ENCODE peak calls at places on chromosome 21, in ten cellular contexts. V is neural progenitor cell, Z is fibroblast of lung, G is trophoblast cell, A is mammary epithelial cell, U is prostate gland, B is pancreas, Y is upper lobe of right lung, W is body of pancreas, M is sigmoid colon. L is an unnamed sample. For H3K9me3 and H3K27me3, the result is how much of the 10 kb centered on the place peaks cover.

GRCh38 chr21:37605006-37605405 is 238.4 kb downstream of the DYRK1A start:
- DNase-seq in B (no peak), G (no peak), Y (no peak), M (no peak), W (no peak), V (no peak), U (no peak), Z (no peak), A (no peak), L (no peak)

GRCh38 chr21:40056031-40056430 is 188.8 kb downstream of the PCP4 start:
- DNase-seq in B (no peak), G (no peak), V (no peak), W (no peak), U (no peak), Y (no peak), A (no peak), Z (no peak), M (no peak), L (no peak)

GRCh38 chr21:14603202-14603601 is 57.1 kb upstream of the SAMSN1 start:
- DNase-seq in W (no peak), U (no peak), A (peak), Z (peak), Y (no peak), V (no peak), B (no peak), G (no peak), M (no peak), L (no peak)

GRCh38 chr21:41153443-41153842 is 14.5 kb upstream of the BACE2 start:
- DNase-seq in W (no peak), M (no peak), U (no peak), Z (no peak), G (no peak), Y (no peak), B (no peak), A (no peak), V (no peak), L (no peak)

GRCh38 chr21:38712076-38712475 is 93.7 kb upstream of the ETS2 start:
- DNase-seq in V (peak), G (no peak), B (no peak), A (peak), U (peak), W (no peak), M (no peak), Y (no peak), Z (peak), L (no peak)

GRCh38 chr21:41168391-41169257 is 664 bp downstream of the BACE2 start:
- DNase-seq in G (peak), V (peak), B (peak), Z (peak), M (peak), W (peak), Y (peak), U (peak), A (peak), L (peak)

GRCh38 chr21:40680311-40680710 is 166.6 kb downstream of the DSCAM start:
- DNase-seq in A (no peak), Y (no peak), B (no peak), U (no peak), W (no peak), V (peak), G (no peak), M (no peak), Z (no peak), L (no peak)

GRCh38 chr21:19807231-19807630 is 1191.0 kb upstream of the NCAM2 start:
- DNase-seq in B (no peak), U (no peak), W (no peak), G (no peak), Z (peak), V (no peak), M (no peak), A (no peak), Y (no peak), L (no peak)

GRCh38 chr21:14864211-14865021 is 200.4 kb downstream of the NRIP1 start:
- DNase-seq in Y (peak), G (peak), Z (peak), B (peak), V (peak), W (peak), U (peak), M (peak), A (peak), L (peak)

GRCh38 chr21:37041706-37042271 is 31.1 kb downstream of the PIGP start:
- DNase-seq in Y (no peak), Z (no peak), B (no peak), U (no peak), W (no peak), A (no peak), G (no peak), M (no peak), V (peak), L (peak)

GRCh38 chr21:36478207-36478701 is 1.7 kb downstream of the CLDN14 start:
- DNase-seq in W (no peak), A (peak), U (no peak), Z (peak), G (peak), V (no peak), Y (no peak), B (no peak), M (no peak), L (no peak)

GRCh38 chr21:39159342-39160063 is 23.7 kb downstream of the PSMG1 start:
- DNase-seq in B (no peak), M (no peak), Y (no peak), U (no peak), Z (peak), A (no peak), V (no peak), W (no peak), G (no peak), L (peak)

GRCh38 chr21:25911730-25912401 is 177.1 kb downstream of the GABPA start:
- DNase-seq in V (no peak), B (peak), Z (no peak), G (no peak), W (peak), M (no peak), U (no peak), Y (no peak), A (no peak), L (peak)

GRCh38 chr21:37668462-37669239 is 247.6 kb downstream of the KCNJ6 start:
- DNase-seq in V (no peak), Y (no peak), W (no peak), U (no peak), G (no peak), A (no peak), M (no peak), B (no peak), Z (no peak), L (no peak)

GRCh38 chr21:38354231-38354630 is 97.4 kb downstream of the KCNJ15 start:
- DNase-seq in W (no peak), B (no peak), G (no peak), U (no peak), A (no peak), Z (no peak), M (no peak), Y (no peak), V (no peak), L (peak)

GRCh38 chr21:25818156-25818950 is 83.6 kb downstream of the GABPA start:
- DNase-seq in M (no peak), G (no peak), W (no peak), U (no peak), Z (no peak), V (peak), A (no peak), Y (no peak), B (no peak), L (no peak)

GRCh38 chr21:18142639-18143038 is 102.0 kb upstream of the CHODL start:
- DNase-seq in A (no peak), V (no peak), U (no peak), Y (no peak), G (no peak), B (no peak), M (no peak), Z (no peak), W (no peak), L (no peak)

GRCh38 chr21:14744368-14744767 is 198.3 kb upstream of the SAMSN1 start:
- DNase-seq in A (no peak), M (no peak), U (no peak), B (no peak), Y (no peak), G (no peak), W (no peak), Z (no peak), V (no peak), L (no peak)

GRCh38 chr21:31908106-31909031 is 35.5 kb downstream of the HUNK start:
- DNase-seq in W (peak), M (no peak), Z (no peak), G (peak), B (peak), V (peak), A (no peak), U (peak), Y (no peak), L (peak)

GRCh38 chr21:30104246-30104645 is 62.4 kb downstream of the CLDN17 start:
- DNase-seq in M (no peak), Y (no peak), U (no peak), Z (no peak), W (no peak), G (peak), A (peak), V (no peak), B (no peak), L (no peak)
- H3K9me3 ChIP-seq in M (under half), Y (under half), U (under half), Z (under half), W (under half), G (under half), A (under half), V (under half), B (under half), L (under half)

GRCh38 chr21:42781150-42781980 is 98.0 kb downstream of the WDR4 start:
- DNase-seq in V (peak), B (peak), Y (peak), Z (no peak), G (peak), A (peak), W (peak), M (no peak), U (peak), L (peak)
- H3K4me3 ChIP-seq in V (peak), B (peak), Y (peak), Z (no peak), G (no peak), A (peak), W (no peak), M (peak), U (peak), L (peak)

DNA sequence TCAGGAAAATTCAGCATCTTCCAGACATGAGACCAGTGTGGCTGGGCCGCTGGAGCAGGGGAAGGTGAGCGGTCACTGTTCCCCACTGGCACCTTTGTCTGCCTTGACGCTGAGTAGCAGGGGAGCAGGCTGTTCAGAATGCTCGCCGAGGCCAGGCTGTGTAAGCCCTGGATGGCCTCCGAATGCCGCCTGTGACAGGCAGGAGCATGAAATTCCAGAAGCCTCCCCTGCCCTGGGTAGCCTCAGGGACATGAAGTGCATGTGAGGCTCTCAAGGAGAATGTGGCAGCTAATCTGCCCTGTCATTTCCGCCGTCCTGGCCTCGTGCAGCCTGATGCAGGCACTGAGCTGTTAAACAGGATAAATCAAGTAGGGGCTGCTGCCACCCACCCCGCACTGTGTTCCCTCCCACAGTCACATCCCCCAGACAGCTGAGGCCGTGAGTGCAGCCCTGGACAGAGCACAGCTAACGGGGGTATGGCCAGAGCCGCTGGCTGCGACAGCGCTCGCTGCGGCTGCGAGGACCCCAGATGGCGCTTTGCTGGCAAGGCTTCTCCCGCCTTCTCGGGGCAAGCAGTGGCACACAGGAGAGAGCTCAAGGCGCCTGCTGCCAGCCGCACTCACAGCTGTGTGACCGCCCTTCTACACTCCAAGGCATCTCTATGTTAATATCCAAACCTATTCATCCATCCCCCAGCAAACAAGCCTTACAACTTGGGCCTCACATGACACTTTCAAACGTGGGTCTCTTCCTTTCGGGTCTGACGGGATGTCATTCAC is 105.0 kb upstream of the COL6A1 start:
- DNase-seq in Z (peak), M (peak), W (no peak), Y (peak), V (peak), B (no peak), A (no peak), U (no peak), G (no peak), L (peak)
- H3K27me3 ChIP-seq in Z (under half), M (under half), W (under half), Y (under half), V (under half), B (under half), A (under half), U (under half), G (under half), L (under half)

GRCh38 chr21:9737871-9738520 is 783.4 kb upstream of the TPTE start:
- DNase-seq in U (no peak), B (no peak), V (no peak), Y (no peak), A (no peak), M (no peak), G (no peak), Z (no peak), W (no peak), L (no peak)
- H3K9me3 ChIP-seq in U (under half), B (under half), V (half or more), Y (under half), A (half or more), M (under half), G (under half), Z (under half), W (under half), L (under half)

DNA sequence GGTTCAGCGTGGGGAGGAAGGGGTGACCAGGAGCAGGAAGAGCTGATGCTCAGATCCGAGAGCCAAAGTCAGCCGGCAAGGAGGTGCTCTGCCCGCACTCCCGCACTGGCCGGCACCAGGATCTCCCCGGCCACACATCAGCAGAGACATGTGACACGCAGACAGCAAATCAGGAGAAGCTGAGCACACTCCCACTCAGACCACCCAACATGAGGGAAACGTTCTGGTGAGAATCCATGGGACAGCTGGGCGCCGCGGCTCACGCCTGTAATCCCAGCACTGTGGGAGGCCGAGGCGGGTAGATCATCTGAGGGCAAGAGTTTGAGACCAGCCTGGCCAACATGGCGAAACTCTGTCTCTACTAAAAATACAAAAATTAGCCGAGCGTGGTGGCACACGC is 18.6 kb upstream of the PTTG1IP start:
- DNase-seq in Z (no peak), M (no peak), V (peak), A (no peak), B (no peak), U (no peak), W (no peak), G (no peak), Y (no peak), L (no peak)
- H3K4me3 ChIP-seq in Z (no peak), M (no peak), V (no peak), A (no peak), B (no peak), U (no peak), W (no peak), G (no peak), Y (no peak), L (no peak)

GRCh38 chr21:33075596-33076195 is 5.8 kb downstream of the OLIG1 start:
- DNase-seq in B (no peak), Z (no peak), G (no peak), A (no peak), W (no peak), M (no peak), V (peak), Y (no peak), U (no peak), L (no peak)
- H3K27me3 ChIP-seq in B (under half), Z (under half), G (under half), A (under half), W (under half), M (half or more), V (half or more), Y (under half), U (under half), L (under half)

GRCh38 chr21:28738882-28739281 is 253.8 kb downstream of the LTN1 start:
- DNase-seq in M (no peak), W (no peak), Y (no peak), V (no peak), Z (no peak), U (no peak), A (no peak), B (no peak), G (no peak), L (no peak)
- H3K9me3 ChIP-seq in M (under half), W (under half), Y (under half), V (under half), Z (under half), U (under half), A (under half), B (under half), G (under half), L (under half)

GRCh38 chr21:34890258-34890723 is 158.8 kb downstream of the RUNX1 start:
- DNase-seq in U (no peak), G (no peak), Y (no peak), V (no peak), Z (no peak), W (no peak), M (no peak), A (no peak), B (peak), L (no peak)
- H3K4me3 ChIP-seq in U (peak), G (peak), Y (peak), V (peak), Z (peak), W (no peak), M (peak), A (peak), B (peak), L (no peak)

GRCh38 chr21:44710756-44711326 is 531 bp downstream of the TSPEAR start:
- DNase-seq in M (peak), W (no peak), Y (peak), U (no peak), A (peak), Z (no peak), B (no peak), V (peak), G (no peak), L (peak)

GRCh38 chr21:44710294-44710665 is 1.1 kb downstream of the TSPEAR start:
- DNase-seq in M (no peak), Y (peak), V (peak), Z (no peak), U (no peak), W (no peak), A (no peak), G (no peak), B (no peak), L (no peak)

GRCh38 chr21:44708213-44708865 is 3.0 kb downstream of the TSPEAR start:
- DNase-seq in B (no peak), M (no peak), G (no peak), A (no peak), Z (no peak), Y (no peak), V (peak), W (no peak), U (no peak), L (no peak)

GRCh38 chr21:44709426-44710293 is 1.7 kb downstream of the TSPEAR start:
- DNase-seq in G (no peak), Z (no peak), U (no peak), V (peak), Y (peak), A (peak), W (no peak), B (no peak), M (no peak), L (no peak)

DNA sequence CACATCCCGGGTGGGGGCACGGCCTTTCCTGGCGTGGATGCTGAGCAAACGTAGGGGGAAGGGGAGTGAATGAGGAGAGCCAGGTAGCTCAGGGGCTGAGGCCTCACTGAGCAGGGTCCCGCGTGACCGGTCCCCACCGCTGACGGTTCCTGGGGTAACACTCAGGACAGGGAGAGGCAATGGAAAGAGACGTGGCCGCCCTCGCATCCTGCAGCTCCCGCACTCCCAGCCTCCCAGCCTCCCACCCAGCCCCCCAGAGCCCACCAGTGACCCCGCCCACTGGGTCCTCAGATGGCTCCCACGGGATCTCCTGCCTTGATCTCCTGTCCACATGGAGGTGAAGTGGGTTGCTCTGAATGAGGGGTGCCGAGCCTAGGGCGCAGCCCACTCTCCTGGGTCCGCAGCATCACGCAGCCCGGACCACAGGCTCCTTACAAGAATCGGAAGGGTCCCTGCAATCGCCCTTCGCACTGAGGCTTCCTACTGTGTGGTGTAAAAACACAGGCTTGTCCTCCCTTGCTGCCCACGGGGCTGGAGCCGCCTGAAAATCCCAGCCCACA is 2.4 kb downstream of the TSPEAR start:
- DNase-seq in U (no peak), V (no peak), M (no peak), W (no peak), B (no peak), G (no peak), Z (no peak), Y (peak), A (no peak), L (peak)
- H3K27me3 ChIP-seq in U (under half), V (half or more), M (half or more), W (under half), B (under half), G (half or more), Z (half or more), Y (half or more), A (under half), L (under half)

L was measured in upper lobe of left lung.